ENCODE peak calls at places on chromosomes 12 and 14, in five cellular contexts. D is stomach, X is Peyer's patch, Q is pancreas, U is left ventricle myocardium inferior. F is an unnamed sample. For H3K4me1, the result is how much of the 10 kb centered on the place peaks cover.

GRCh38 chr14:72573725-72574426 is 320.0 kb downstream of the DPF3 start:
- DNase-seq in Q (peak), D (no peak), X (no peak), U (no peak), F (no peak)

GRCh38 chr12:108386704-108387360 is 47.7 kb upstream of the CMKLR1 start:
- DNase-seq in U (no peak), X (no peak), D (no peak), Q (no peak), F (no peak)

GRCh38 chr14:71764701-71765347 is 167.4 kb upstream of the RGS6 start:
- DNase-seq in U (no peak), X (no peak), D (no peak), Q (no peak), F (no peak)

GRCh38 chr14:101235872-101236221 is 325.4 kb upstream of the DIO3 start:
- DNase-seq in D (no peak), U (no peak), X (no peak), Q (no peak), F (no peak)

GRCh38 chr14:92651793-92652382 is 96.5 kb downstream of the LGMN start:
- DNase-seq in D (peak), X (peak), U (peak), Q (peak), F (peak)

GRCh38 chr14:81384900-81385299 is 15.2 kb downstream of the STON2 start:
- DNase-seq in U (no peak), Q (no peak), X (no peak), D (no peak), F (no peak)

GRCh38 chr12:6211421-6211869 is 11.2 kb downstream of the CD9 start:
- DNase-seq in X (no peak), Q (no peak), U (no peak), D (no peak), F (no peak)

GRCh38 chr12:60689137-60689536 is 1093.3 kb downstream of the SLC16A7 start:
- DNase-seq in Q (no peak), X (no peak), D (no peak), U (no peak), F (no peak)

GRCh38 chr12:6526766-6527525 is 7.4 kb upstream of the GAPDH start:
- DNase-seq in U (no peak), X (no peak), D (no peak), Q (no peak), F (no peak)

GRCh38 chr14:61631044-61631692 is 64.1 kb upstream of the HIF1A start:
- DNase-seq in X (no peak), D (no peak), Q (no peak), U (no peak), F (no peak)

GRCh38 chr12:67520611-67521010 is 127.9 kb upstream of the DYRK2 start:
- DNase-seq in D (no peak), X (no peak), U (no peak), Q (no peak), F (no peak)

GRCh38 chr14:37842106-37842505 is 246.7 kb downstream of the TTC6 start:
- DNase-seq in U (no peak), Q (no peak), D (no peak), X (no peak), F (no peak)

GRCh38 chr12:121989951-121990647 is 31.6 kb upstream of the BCL7A start:
- DNase-seq in D (no peak), U (no peak), X (no peak), Q (no peak), F (no peak)
- H3K4me1 ChIP-seq in D (under half), U (under half), X (under half), Q (under half), F (under half)

DNA sequence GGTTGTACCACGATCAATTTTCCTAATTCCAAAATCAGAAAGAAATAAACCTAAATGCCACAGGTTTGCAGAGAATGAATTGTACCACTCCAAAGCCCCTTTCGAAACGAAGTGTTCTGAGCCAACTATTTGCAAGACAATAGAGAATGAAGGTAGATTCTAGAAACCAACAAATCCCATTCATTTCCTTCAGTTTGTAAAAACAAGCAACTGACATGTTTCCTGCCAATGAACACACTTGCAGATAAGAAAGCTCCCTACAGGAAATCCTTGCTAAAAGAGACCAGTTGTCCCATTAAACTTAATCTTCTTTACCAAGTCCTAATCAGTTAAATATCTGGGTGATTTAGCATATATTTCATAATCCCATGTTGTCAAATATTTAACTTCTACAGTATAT is 198.4 kb upstream of the FOXN3 start:
- DNase-seq in D (no peak), U (no peak), Q (no peak), X (no peak), F (no peak)
- H3K4me1 ChIP-seq in D (half or more), U (half or more), Q (under half), X (under half), F (under half)

GRCh38 chr14:104757238-104757585 is 4.3 kb downstream of the SIVA1 start:
- DNase-seq in D (no peak), X (no peak), Q (no peak), U (no peak), F (no peak)
- H3K4me1 ChIP-seq in D (under half), X (under half), Q (under half), U (under half), F (under half)

GRCh38 chr14:69637503-69638030 is 26.2 kb downstream of the SUSD6 start:
- DNase-seq in X (no peak), Q (no peak), D (no peak), U (peak), F (no peak)
- H3K4me1 ChIP-seq in X (half or more), Q (under half), D (half or more), U (half or more), F (half or more)

DNA sequence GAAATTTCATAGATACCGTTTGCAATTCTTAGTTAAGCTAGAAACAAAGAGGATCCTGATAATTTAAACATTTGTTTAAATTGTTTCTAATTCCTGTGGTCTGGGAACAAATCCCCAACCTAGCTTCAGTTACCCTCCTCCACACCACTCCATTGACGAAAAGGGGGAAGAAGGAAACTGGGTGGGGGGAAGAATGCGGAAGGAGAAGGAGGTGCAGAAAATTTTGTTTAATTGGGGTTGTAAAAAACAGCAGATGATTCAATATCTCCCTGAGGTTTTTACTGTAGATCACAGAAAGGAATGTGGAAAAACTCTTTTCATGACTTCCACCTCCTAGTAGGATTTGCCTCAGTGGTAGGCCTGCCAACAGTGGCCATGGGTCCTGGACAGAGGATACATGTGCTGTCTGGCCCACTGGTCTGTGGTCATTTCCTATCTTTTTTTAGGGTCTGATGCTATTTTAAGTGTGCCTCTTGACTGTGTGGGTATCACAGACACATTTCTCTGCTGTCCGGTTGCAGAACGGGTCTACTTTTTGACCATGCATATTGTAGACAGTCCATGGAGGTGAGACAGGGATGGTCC is 122.9 kb upstream of the PCED1B start:
- DNase-seq in Q (no peak), X (no peak), U (no peak), D (no peak), F (no peak)
- H3K4me1 ChIP-seq in Q (under half), X (under half), U (under half), D (under half), F (under half)

GRCh38 chr14:95533391-95533821 is 1.4 kb upstream of the GLRX5 start:
- DNase-seq in X (no peak), Q (no peak), D (no peak), U (no peak), F (no peak)

GRCh38 chr14:95530461-95531170 is 4.2 kb upstream of the GLRX5 start:
- DNase-seq in U (no peak), Q (no peak), D (no peak), X (no peak), F (no peak)

GRCh38 chr14:95533822-95534221 is 1.0 kb upstream of the GLRX5 start:
- DNase-seq in U (no peak), D (no peak), Q (no peak), X (no peak), F (no peak)

GRCh38 chr14:95529242-95529641 is 5.6 kb upstream of the GLRX5 start:
- DNase-seq in Q (no peak), D (no peak), X (no peak), U (no peak), F (no peak)

GRCh38 chr14:95531473-95531872 is 3.4 kb upstream of the GLRX5 start:
- DNase-seq in D (no peak), X (no peak), Q (no peak), U (no peak), F (no peak)
- H3K4me1 ChIP-seq in D (half or more), X (under half), Q (under half), U (half or more), F (under half)